ENCODE peak calls at places on chromosomes 13 and 19, in eight cellular contexts. One of them, this sample, is unnamed.
A peak's percentile ranks its signal among the peaks of the same experiment; 100 is the strongest.

GRCh38 chr13:98332691-98333090 is 155.6 kb upstream of the RNF113B start:
- DNase-seq in putamen: no peak
- DNase-seq in stimulated activated CD4-positive, alpha-beta T cell treated with anti-CD3 and anti-CD28 coated beads, Interleukin-4, amount 100 ng/mL, for 24 hours: no peak
- DNase-seq in RWPE1: no peak
- DNase-seq in activated T-helper 9 cell treated with anti-CD3 and anti-CD28 coated beads, Interleukin-2, amount 50 U/mL, for 16 hours: no peak
- DNase-seq in CD8-positive, alpha-beta T cell: no peak
- DNase-seq in Caco-2: no peak
- DNase-seq in cardiac muscle cell: no peak
- DNase-seq in this sample: no peak

GRCh38 chr19:16100524-16100923 is 11.2 kb upstream of the RAB8A start:
- DNase-seq in putamen: no peak
- DNase-seq in stimulated activated CD4-positive, alpha-beta T cell treated with anti-CD3 and anti-CD28 coated beads, Interleukin-4, amount 100 ng/mL, for 24 hours: no peak
- DNase-seq in RWPE1: no peak
- DNase-seq in activated T-helper 9 cell treated with anti-CD3 and anti-CD28 coated beads, Interleukin-2, amount 50 U/mL, for 16 hours: no peak
- DNase-seq in CD8-positive, alpha-beta T cell: no peak
- DNase-seq in Caco-2: no peak
- DNase-seq in cardiac muscle cell: no peak
- DNase-seq in this sample: no peak

GRCh38 chr19:11166281-11167142 is 10.9 kb upstream of the SPC24 start:
- DNase-seq in putamen: no peak
- DNase-seq in stimulated activated CD4-positive, alpha-beta T cell treated with anti-CD3 and anti-CD28 coated beads, Interleukin-4, amount 100 ng/mL, for 24 hours: no peak
- DNase-seq in RWPE1: no peak
- DNase-seq in activated T-helper 9 cell treated with anti-CD3 and anti-CD28 coated beads, Interleukin-2, amount 50 U/mL, for 16 hours: no peak
- DNase-seq in CD8-positive, alpha-beta T cell: no peak
- DNase-seq in Caco-2: no peak
- DNase-seq in cardiac muscle cell: peak; percentile 61
- DNase-seq in this sample: peak; percentile 62

GRCh38 chr13:89568276-89568675 is 1779.2 kb upstream of the MIR17HG start:
- DNase-seq in putamen: no peak
- DNase-seq in stimulated activated CD4-positive, alpha-beta T cell treated with anti-CD3 and anti-CD28 coated beads, Interleukin-4, amount 100 ng/mL, for 24 hours: no peak
- DNase-seq in RWPE1: no peak
- DNase-seq in activated T-helper 9 cell treated with anti-CD3 and anti-CD28 coated beads, Interleukin-2, amount 50 U/mL, for 16 hours: no peak
- DNase-seq in CD8-positive, alpha-beta T cell: no peak
- DNase-seq in Caco-2: no peak
- DNase-seq in cardiac muscle cell: no peak
- DNase-seq in this sample: no peak

GRCh38 chr13:47420568-47420967 is 523.7 kb upstream of the HTR2A start:
- DNase-seq in putamen: no peak
- DNase-seq in stimulated activated CD4-positive, alpha-beta T cell treated with anti-CD3 and anti-CD28 coated beads, Interleukin-4, amount 100 ng/mL, for 24 hours: no peak
- DNase-seq in RWPE1: no peak
- DNase-seq in activated T-helper 9 cell treated with anti-CD3 and anti-CD28 coated beads, Interleukin-2, amount 50 U/mL, for 16 hours: no peak
- DNase-seq in CD8-positive, alpha-beta T cell: no peak
- DNase-seq in Caco-2: no peak
- DNase-seq in cardiac muscle cell: no peak
- DNase-seq in this sample: no peak

GRCh38 chr19:10339380-10339960 is at the start of gene ICAM3:
- DNase-seq in putamen: no peak
- DNase-seq in stimulated activated CD4-positive, alpha-beta T cell treated with anti-CD3 and anti-CD28 coated beads, Interleukin-4, amount 100 ng/mL, for 24 hours: peak; percentile 65
- DNase-seq in RWPE1: no peak
- DNase-seq in activated T-helper 9 cell treated with anti-CD3 and anti-CD28 coated beads, Interleukin-2, amount 50 U/mL, for 16 hours: peak; percentile 49
- DNase-seq in CD8-positive, alpha-beta T cell: peak; percentile 59
- DNase-seq in Caco-2: no peak
- DNase-seq in cardiac muscle cell: no peak
- DNase-seq in this sample: no peak

GRCh38 chr19:45125975-45126493 is 33.1 kb downstream of the PPP1R37 start:
- DNase-seq in putamen: no peak
- DNase-seq in stimulated activated CD4-positive, alpha-beta T cell treated with anti-CD3 and anti-CD28 coated beads, Interleukin-4, amount 100 ng/mL, for 24 hours: peak; percentile 73
- DNase-seq in RWPE1: peak; percentile 37
- DNase-seq in activated T-helper 9 cell treated with anti-CD3 and anti-CD28 coated beads, Interleukin-2, amount 50 U/mL, for 16 hours: peak; percentile 41
- DNase-seq in CD8-positive, alpha-beta T cell: peak; percentile 50
- DNase-seq in Caco-2: peak; percentile 84
- DNase-seq in cardiac muscle cell: peak; percentile 56
- DNase-seq in this sample: peak; percentile 27

GRCh38 chr13:52903320-52903719 is 54.9 kb upstream of the PCDH8 start:
- DNase-seq in putamen: no peak
- DNase-seq in stimulated activated CD4-positive, alpha-beta T cell treated with anti-CD3 and anti-CD28 coated beads, Interleukin-4, amount 100 ng/mL, for 24 hours: no peak
- DNase-seq in RWPE1: no peak
- DNase-seq in activated T-helper 9 cell treated with anti-CD3 and anti-CD28 coated beads, Interleukin-2, amount 50 U/mL, for 16 hours: no peak
- DNase-seq in CD8-positive, alpha-beta T cell: no peak
- DNase-seq in Caco-2: no peak
- DNase-seq in cardiac muscle cell: no peak
- DNase-seq in this sample: no peak

GRCh38 chr13:99421271-99421670 is 80.0 kb upstream of the TM9SF2 start:
- DNase-seq in putamen: no peak
- DNase-seq in stimulated activated CD4-positive, alpha-beta T cell treated with anti-CD3 and anti-CD28 coated beads, Interleukin-4, amount 100 ng/mL, for 24 hours: no peak
- DNase-seq in RWPE1: no peak
- DNase-seq in activated T-helper 9 cell treated with anti-CD3 and anti-CD28 coated beads, Interleukin-2, amount 50 U/mL, for 16 hours: no peak
- DNase-seq in CD8-positive, alpha-beta T cell: no peak
- DNase-seq in Caco-2: no peak
- DNase-seq in cardiac muscle cell: no peak
- DNase-seq in this sample: no peak

GRCh38 chr19:44770550-44771257 is 7.0 kb upstream of the CBLC start:
- DNase-seq in putamen: peak; percentile 37
- DNase-seq in stimulated activated CD4-positive, alpha-beta T cell treated with anti-CD3 and anti-CD28 coated beads, Interleukin-4, amount 100 ng/mL, for 24 hours: peak; percentile 98
- DNase-seq in RWPE1: peak; percentile 99
- DNase-seq in activated T-helper 9 cell treated with anti-CD3 and anti-CD28 coated beads, Interleukin-2, amount 50 U/mL, for 16 hours: peak; percentile 94
- DNase-seq in CD8-positive, alpha-beta T cell: peak; percentile 96
- DNase-seq in Caco-2: peak; percentile 97
- DNase-seq in cardiac muscle cell: peak; percentile 95
- DNase-seq in this sample: peak; percentile 93

GRCh38 chr13:63463782-63464610 is 2048.3 kb upstream of the PCDH20 start:
- DNase-seq in putamen: no peak
- DNase-seq in stimulated activated CD4-positive, alpha-beta T cell treated with anti-CD3 and anti-CD28 coated beads, Interleukin-4, amount 100 ng/mL, for 24 hours: no peak
- DNase-seq in RWPE1: no peak
- DNase-seq in activated T-helper 9 cell treated with anti-CD3 and anti-CD28 coated beads, Interleukin-2, amount 50 U/mL, for 16 hours: no peak
- DNase-seq in CD8-positive, alpha-beta T cell: no peak
- DNase-seq in Caco-2: no peak
- DNase-seq in cardiac muscle cell: no peak
- DNase-seq in this sample: no peak